ENCODE peak calls at places on chromosomes 11 and 22, in four cellular contexts. One of them, this sample, is unnamed.

GRCh38 chr22:31287818-31288495 is 4.3 kb downstream of the PIK3IP1 start:
- DNase-seq in GM13976: no peak
- DNase-seq in BJ: no peak
- DNase-seq in progenitor cell of endocrine pancreas: no peak
- DNase-seq in this sample: no peak

GRCh38 chr22:22404598-22405284 is 103.8 kb downstream of the ZNF280B start:
- DNase-seq in GM13976: no peak
- DNase-seq in BJ: no peak
- DNase-seq in progenitor cell of endocrine pancreas: no peak
- DNase-seq in this sample: no peak

GRCh38 chr11:10934293-10934850 is 76.5 kb upstream of the ZBED5 start:
- DNase-seq in GM13976: no peak
- DNase-seq in BJ: no peak
- DNase-seq in progenitor cell of endocrine pancreas: no peak
- DNase-seq in this sample: no peak

GRCh38 chr22:25903294-25903693 is 161.3 kb downstream of the MYO18B start:
- DNase-seq in GM13976: no peak
- DNase-seq in BJ: no peak
- DNase-seq in progenitor cell of endocrine pancreas: no peak
- DNase-seq in this sample: no peak

GRCh38 chr11:112826788-112827187 is 134.4 kb upstream of the NCAM1 start:
- DNase-seq in GM13976: no peak
- DNase-seq in BJ: no peak
- DNase-seq in progenitor cell of endocrine pancreas: no peak
- DNase-seq in this sample: no peak

GRCh38 chr11:33478111-33478573 is 221.0 kb downstream of the HIPK3 start:
- DNase-seq in GM13976: no peak
- DNase-seq in BJ: no peak
- DNase-seq in progenitor cell of endocrine pancreas: no peak
- DNase-seq in this sample: no peak

GRCh38 chr22:48473202-48473601 is 1354.5 kb downstream of the BRD1 start:
- DNase-seq in GM13976: no peak
- DNase-seq in BJ: no peak
- DNase-seq in progenitor cell of endocrine pancreas: no peak
- DNase-seq in this sample: no peak

GRCh38 chr22:32710896-32711295 is 90.6 kb upstream of the TIMP3 start:
- DNase-seq in GM13976: no peak
- DNase-seq in BJ: no peak
- DNase-seq in progenitor cell of endocrine pancreas: no peak
- DNase-seq in this sample: no peak

GRCh38 chr11:117823941-117824420 is 563 bp downstream of the FXYD2 start:
- DNase-seq in GM13976: no peak
- DNase-seq in BJ: no peak
- DNase-seq in progenitor cell of endocrine pancreas: no peak
- DNase-seq in this sample: no peak

GRCh38 chr22:30919973-30920372 is 48.6 kb downstream of the MORC2 start:
- DNase-seq in GM13976: no peak
- DNase-seq in BJ: no peak
- DNase-seq in progenitor cell of endocrine pancreas: no peak
- DNase-seq in this sample: no peak

GRCh38 chr22:50530280-50530856 is 556 bp upstream of the TYMP start:
- DNase-seq in GM13976: peak
- DNase-seq in BJ: no peak
- DNase-seq in progenitor cell of endocrine pancreas: no peak
- DNase-seq in this sample: no peak

GRCh38 chr11:67419330-67420049 is 4.0 kb downstream of the CARNS1 start:
- DNase-seq in GM13976: no peak
- DNase-seq in BJ: no peak
- DNase-seq in progenitor cell of endocrine pancreas: no peak
- DNase-seq in this sample: no peak

GRCh38 chr11:2678396-2678795 is 21.4 kb downstream of the KCNQ1OT1 start:
- DNase-seq in GM13976: no peak
- DNase-seq in BJ: no peak
- DNase-seq in progenitor cell of endocrine pancreas: no peak
- DNase-seq in this sample: no peak

GRCh38 chr11:113189909-113190667 is 124.3 kb upstream of the TTC12 start:
- DNase-seq in GM13976: no peak
- DNase-seq in BJ: peak
- DNase-seq in progenitor cell of endocrine pancreas: no peak
- DNase-seq in this sample: no peak

GRCh38 chr11:78995166-78995565 is 420.5 kb upstream of the NARS2 start:
- DNase-seq in GM13976: no peak
- DNase-seq in BJ: no peak
- DNase-seq in progenitor cell of endocrine pancreas: no peak
- DNase-seq in this sample: no peak

GRCh38 chr11:12287009-12287373 is 90.4 kb upstream of the PARVA start:
- DNase-seq in GM13976: peak
- DNase-seq in BJ: peak
- DNase-seq in progenitor cell of endocrine pancreas: no peak
- DNase-seq in this sample: no peak

GRCh38 chr11:61437496-61437895 is 7.6 kb downstream of the SDHAF2 start:
- DNase-seq in GM13976: no peak
- DNase-seq in BJ: no peak
- DNase-seq in progenitor cell of endocrine pancreas: no peak
- DNase-seq in this sample: no peak

GRCh38 chr22:42711895-42712837 is 8.5 kb downstream of the A4GALT start:
- DNase-seq in GM13976: no peak
- DNase-seq in BJ: no peak
- DNase-seq in progenitor cell of endocrine pancreas: no peak
- DNase-seq in this sample: no peak

GRCh38 chr11:118436639-118437045 is 350 bp downstream of the KMT2A start:
- DNase-seq in GM13976: no peak
- DNase-seq in BJ: no peak
- DNase-seq in progenitor cell of endocrine pancreas: no peak
- DNase-seq in this sample: no peak

GRCh38 chr11:105553015-105553414 is 56.9 kb upstream of the GRIA4 start:
- DNase-seq in GM13976: no peak
- DNase-seq in BJ: no peak
- DNase-seq in progenitor cell of endocrine pancreas: no peak
- DNase-seq in this sample: no peak

GRCh38 chr22:21026783-21027692 is 5.3 kb downstream of the SLC7A4 start:
- DNase-seq in GM13976: no peak
- DNase-seq in BJ: no peak
- DNase-seq in progenitor cell of endocrine pancreas: no peak
- DNase-seq in this sample: peak

GRCh38 chr11:121318848-121319834 is 26.6 kb downstream of the SC5D start:
- DNase-seq in GM13976: peak
- DNase-seq in BJ: peak
- DNase-seq in progenitor cell of endocrine pancreas: no peak
- DNase-seq in this sample: no peak

GRCh38 chr22:44225091-44225689 is 44.5 kb downstream of the PARVG start:
- DNase-seq in GM13976: no peak
- DNase-seq in BJ: no peak
- DNase-seq in progenitor cell of endocrine pancreas: no peak
- DNase-seq in this sample: no peak

GRCh38 chr11:33257897-33258630 is 883 bp downstream of the HIPK3 start:
- DNase-seq in GM13976: peak
- DNase-seq in BJ: peak
- DNase-seq in progenitor cell of endocrine pancreas: peak
- DNase-seq in this sample: no peak

GRCh38 chr11:70226967-70227366 is 23.9 kb downstream of the FADD start:
- DNase-seq in GM13976: no peak
- DNase-seq in BJ: no peak
- DNase-seq in progenitor cell of endocrine pancreas: no peak
- DNase-seq in this sample: no peak

GRCh38 chr11:128342511-128343133 is 244.7 kb downstream of the ETS1 start:
- DNase-seq in GM13976: peak
- DNase-seq in BJ: peak
- DNase-seq in progenitor cell of endocrine pancreas: no peak
- DNase-seq in this sample: no peak

GRCh38 chr11:12184696-12185095 is 74.3 kb downstream of the MICAL2 start:
- DNase-seq in GM13976: no peak
- DNase-seq in BJ: no peak
- DNase-seq in progenitor cell of endocrine pancreas: no peak
- DNase-seq in this sample: no peak

DNA sequence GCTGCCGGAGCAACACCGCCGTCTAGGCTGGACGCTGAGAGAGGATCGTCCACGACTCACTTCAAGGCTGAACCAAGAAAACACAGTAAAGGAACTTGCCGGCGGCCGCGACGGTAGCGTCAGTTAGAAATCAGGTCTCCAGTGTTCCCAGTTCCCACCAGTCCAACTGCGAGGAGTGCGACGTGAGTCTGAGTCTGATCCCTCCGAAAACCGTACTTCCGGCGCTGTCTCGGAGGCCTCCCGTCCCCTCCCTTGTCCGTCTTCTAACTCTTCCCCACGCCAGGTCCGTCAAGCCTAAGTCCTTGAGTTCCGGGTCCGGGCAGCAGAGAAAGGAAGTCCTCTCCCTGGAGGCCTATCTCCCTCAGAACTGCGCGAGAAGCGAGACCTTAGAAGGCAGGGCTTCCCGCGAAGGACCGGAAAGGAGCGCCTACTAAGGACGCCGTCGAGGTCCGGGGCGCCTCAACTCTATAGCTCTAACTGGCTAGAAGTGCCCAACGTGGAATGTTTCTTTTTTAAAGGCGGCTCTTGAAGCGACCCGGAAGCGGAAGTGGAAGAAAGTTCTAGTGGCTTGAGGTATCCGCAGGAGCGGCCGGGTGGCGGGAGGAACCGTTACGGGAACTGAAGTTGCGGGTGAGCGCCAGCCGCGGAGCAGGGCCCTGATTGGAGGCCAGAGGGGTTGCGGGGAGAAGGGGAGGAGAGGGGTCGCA is at the start of the genes BANF1 and EIF1AD:
- DNase-seq in GM13976: peak
- DNase-seq in BJ: peak
- DNase-seq in progenitor cell of endocrine pancreas: peak
- DNase-seq in this sample: peak
- TF ChIP-seq CTCF in GM13976: no peak
- TF ChIP-seq CTCF in BJ: no peak
- TF ChIP-seq CTCF in progenitor cell of endocrine pancreas: no peak
- TF ChIP-seq CTCF in this sample: no peak

DNA sequence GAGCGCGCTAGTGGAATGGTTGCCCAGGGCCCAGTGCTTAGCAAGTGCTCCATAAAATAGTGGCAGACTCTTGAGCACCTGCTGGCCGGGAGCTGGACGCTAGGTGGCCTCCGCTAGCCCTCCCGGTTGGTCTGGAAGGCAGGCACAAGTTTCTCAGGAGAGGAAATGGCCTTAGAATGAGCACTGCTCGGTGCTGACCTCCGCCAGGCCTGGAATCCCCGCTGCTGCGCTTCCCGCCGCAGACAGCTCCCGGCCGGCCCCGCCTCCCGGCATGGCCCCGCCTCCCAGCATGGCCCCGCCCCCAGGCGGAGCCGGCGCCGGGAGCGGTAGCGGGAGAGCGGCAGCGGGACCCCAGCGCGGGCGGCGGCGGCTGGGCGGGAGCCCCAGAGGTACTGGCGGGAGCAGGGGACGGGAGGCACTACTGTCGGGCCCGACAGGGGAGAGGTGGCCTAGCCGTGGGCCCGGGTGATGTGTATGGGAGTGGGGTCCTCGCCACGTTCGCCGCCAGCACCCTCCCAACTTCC is at the start of gene SIPA1:
- DNase-seq in GM13976: peak
- DNase-seq in BJ: peak
- DNase-seq in progenitor cell of endocrine pancreas: peak
- DNase-seq in this sample: no peak
- TF ChIP-seq CTCF in GM13976: peak
- TF ChIP-seq CTCF in BJ: peak
- TF ChIP-seq CTCF in progenitor cell of endocrine pancreas: peak
- TF ChIP-seq CTCF in this sample: no peak

DNA sequence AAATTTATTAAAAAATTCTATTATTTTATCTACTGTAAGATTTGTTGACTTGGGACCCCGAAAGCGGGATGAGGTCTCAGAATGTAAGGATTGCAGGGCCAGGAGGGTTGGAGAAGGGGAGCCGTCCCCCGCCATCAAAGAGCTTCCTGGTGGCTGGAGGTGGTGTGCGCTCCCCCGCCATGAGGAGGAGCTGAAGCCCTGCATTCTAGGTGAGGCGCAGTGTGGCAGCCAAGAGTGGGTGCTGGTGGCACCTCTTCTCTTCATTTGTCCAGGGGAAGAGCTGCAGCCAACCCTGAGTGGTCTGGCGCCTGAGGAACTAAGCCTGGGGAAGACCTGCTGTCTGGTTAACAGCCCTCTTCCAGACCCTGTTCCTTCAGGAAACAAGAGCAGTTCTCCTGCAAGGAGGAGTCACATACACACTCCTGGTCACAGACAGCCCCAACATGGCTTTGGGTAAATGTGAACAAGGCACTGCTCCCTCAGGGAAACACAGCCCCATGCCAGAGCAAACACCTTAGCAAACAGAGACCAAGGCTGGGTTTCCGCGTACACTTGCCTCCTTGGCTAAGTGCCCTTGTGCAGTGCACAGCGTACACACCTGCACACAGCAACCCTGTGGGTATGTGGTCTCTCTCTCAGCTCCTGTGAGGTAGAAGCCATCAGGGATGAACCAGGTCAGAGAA is 17.3 kb downstream of the RTN4RL2 start:
- DNase-seq in GM13976: no peak
- DNase-seq in BJ: no peak
- DNase-seq in progenitor cell of endocrine pancreas: no peak
- DNase-seq in this sample: no peak
- TF ChIP-seq CTCF in GM13976: no peak
- TF ChIP-seq CTCF in BJ: no peak
- TF ChIP-seq CTCF in progenitor cell of endocrine pancreas: no peak
- TF ChIP-seq CTCF in this sample: no peak

GRCh38 chr11:125083312-125084056 is 20.4 kb downstream of the SLC37A2 start:
- DNase-seq in GM13976: peak
- DNase-seq in BJ: no peak
- DNase-seq in progenitor cell of endocrine pancreas: no peak
- DNase-seq in this sample: no peak

GRCh38 chr11:125084761-125085231 is 21.7 kb downstream of the SLC37A2 start:
- DNase-seq in GM13976: peak
- DNase-seq in BJ: no peak
- DNase-seq in progenitor cell of endocrine pancreas: no peak
- DNase-seq in this sample: no peak

GRCh38 chr11:125084057-125084416 is 20.9 kb downstream of the SLC37A2 start:
- DNase-seq in GM13976: peak
- DNase-seq in BJ: no peak
- DNase-seq in progenitor cell of endocrine pancreas: no peak
- DNase-seq in this sample: no peak

GRCh38 chr11:125086633-125087296 is 23.7 kb downstream of the SLC37A2 start:
- DNase-seq in GM13976: peak
- DNase-seq in BJ: no peak
- DNase-seq in progenitor cell of endocrine pancreas: no peak
- DNase-seq in this sample: no peak

DNA sequence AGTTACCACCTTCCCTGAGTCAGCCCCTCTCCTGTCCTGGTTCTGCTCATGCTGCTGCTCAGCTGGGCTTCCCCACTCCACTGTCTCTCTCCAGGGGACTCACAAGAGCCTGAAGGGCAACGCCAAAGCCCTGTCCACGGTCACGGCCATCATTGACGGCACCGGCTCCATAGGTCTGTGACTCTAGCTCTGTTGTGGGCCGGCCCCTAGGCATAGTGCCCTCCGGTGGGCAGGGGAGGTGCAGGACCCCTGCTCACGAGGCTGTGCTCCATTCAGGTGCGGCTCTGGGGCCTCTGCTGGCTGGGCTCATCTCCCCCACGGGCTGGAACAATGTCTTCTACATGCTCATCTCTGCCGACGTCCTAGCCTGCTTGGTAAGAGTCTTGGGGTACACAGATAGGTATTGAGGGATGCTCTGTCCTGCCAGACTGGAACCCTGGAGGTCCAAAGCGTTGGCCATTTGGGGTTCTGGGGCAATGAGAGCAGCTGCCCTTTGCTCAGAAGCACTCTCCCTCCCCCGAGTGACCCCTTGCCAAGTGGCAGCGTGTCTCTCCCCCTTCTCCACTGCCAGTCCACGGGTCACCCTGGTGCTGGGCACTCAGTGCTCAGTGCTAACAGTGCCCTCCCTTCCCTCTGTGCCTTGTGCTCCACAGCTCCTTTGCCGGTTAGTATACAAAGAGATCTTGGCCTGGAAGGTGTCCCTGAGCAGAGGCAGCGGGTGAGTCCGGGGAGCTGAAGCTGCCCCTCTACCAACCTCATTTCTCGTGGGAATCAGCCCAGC is 22.4 kb downstream of the SLC37A2 start:
- DNase-seq in GM13976: peak
- DNase-seq in BJ: no peak
- DNase-seq in progenitor cell of endocrine pancreas: no peak
- DNase-seq in this sample: no peak
- TF ChIP-seq CTCF in GM13976: no peak
- TF ChIP-seq CTCF in BJ: no peak
- TF ChIP-seq CTCF in progenitor cell of endocrine pancreas: no peak
- TF ChIP-seq CTCF in this sample: no peak